ENCODE peak calls at places on chromosomes 16 and 17, in eight cellular contexts. Y is iPS DF 6.9, S is fibroblast of lung, X is mesenchymal stem cell, U is ascending aorta, N is suprapubic skin, V is psoas muscle, F is IMR-90. A is an unnamed sample. For H3K4me1, the result is how much of the 10 kb centered on the place peaks cover.

GRCh38 chr17:12773153-12773552 is 16.1 kb upstream of the ARHGAP44 start:
- DNase-seq in N (no peak), X (no peak), S (no peak), Y (no peak), V (no peak), U (no peak), F (no peak), A (no peak)

GRCh38 chr16:15599303-15600070 is 43.5 kb downstream of the MARF1 start:
- DNase-seq in Y (no peak), X (no peak), S (no peak), U (no peak), F (no peak), V (no peak), N (no peak), A (no peak)

GRCh38 chr17:52383493-52384100 is 225.1 kb upstream of the CA10 start:
- DNase-seq in U (no peak), Y (peak), N (no peak), S (peak), F (peak), X (peak), V (no peak), A (peak)

GRCh38 chr16:11059588-11059987 is 115.2 kb downstream of the CLEC16A start:
- DNase-seq in X (no peak), S (no peak), U (no peak), Y (no peak), V (no peak), F (no peak), N (no peak), A (no peak)

GRCh38 chr16:79422061-79422460 is 178.5 kb downstream of the MAF start:
- DNase-seq in S (no peak), U (no peak), Y (no peak), N (no peak), X (no peak), F (no peak), V (no peak), A (no peak)

GRCh38 chr16:81693047-81693446 is 86.0 kb upstream of the PLCG2 start:
- DNase-seq in N (no peak), S (peak), U (no peak), Y (no peak), V (no peak), X (no peak), F (peak), A (no peak)

GRCh38 chr17:35341465-35341992 is 31.9 kb downstream of the SLFN11 start:
- DNase-seq in S (no peak), F (no peak), N (no peak), U (no peak), Y (no peak), V (no peak), X (no peak), A (peak)

GRCh38 chr17:68884888-68885287 is 70.3 kb downstream of the ABCA8 start:
- DNase-seq in F (no peak), X (no peak), U (no peak), S (no peak), N (no peak), V (no peak), Y (no peak), A (no peak)

GRCh38 chr16:2151188-2152091 is 3.0 kb downstream of the RAB26 start:
- DNase-seq in S (no peak), Y (no peak), U (no peak), X (no peak), F (no peak), V (no peak), N (no peak), A (no peak)

GRCh38 chr16:64872101-64872500 is 249.8 kb downstream of the CDH11 start:
- DNase-seq in Y (no peak), X (no peak), F (peak), S (no peak), U (no peak), N (no peak), V (no peak), A (no peak)

GRCh38 chr17:60165976-60166375 is 16.2 kb downstream of the CA4 start:
- DNase-seq in F (no peak), S (no peak), N (no peak), X (no peak), Y (no peak), U (no peak), V (no peak), A (no peak)

GRCh38 chr17:50443492-50444051 is 17.6 kb downstream of the ACSF2 start:
- DNase-seq in U (no peak), Y (no peak), X (no peak), S (no peak), F (peak), V (no peak), N (no peak), A (no peak)

GRCh38 chr16:4152267-4152666 is 36.0 kb upstream of the ADCY9 start:
- DNase-seq in V (no peak), X (no peak), U (no peak), N (no peak), S (no peak), F (no peak), Y (no peak), A (no peak)

GRCh38 chr16:84541999-84542876 is 37.8 kb upstream of the MEAK7 start:
- DNase-seq in U (no peak), N (no peak), S (peak), X (no peak), V (no peak), F (peak), Y (no peak), A (no peak)

GRCh38 chr17:76727745-76728456 is 1.3 kb downstream of the METTL23 start:
- DNase-seq in X (peak), F (no peak), N (no peak), S (no peak), U (no peak), V (no peak), Y (no peak), A (no peak)
- H3K4me3 ChIP-seq in X (peak), F (peak), N (peak), S (peak), U (peak), V (peak), Y (no peak), A (peak)

GRCh38 chr17:45302649-45303173 is 14.1 kb downstream of the MAP3K14 start:
- DNase-seq in F (peak), X (peak), U (no peak), V (no peak), Y (no peak), N (no peak), S (peak), A (no peak)

GRCh38 chr17:45298546-45299285 is 18.1 kb downstream of the MAP3K14 start:
- DNase-seq in V (no peak), X (no peak), Y (no peak), U (no peak), S (no peak), N (no peak), F (no peak), A (no peak)

GRCh38 chr17:45299311-45299710 is 17.5 kb downstream of the MAP3K14 start:
- DNase-seq in N (no peak), X (peak), V (no peak), Y (no peak), S (no peak), F (no peak), U (no peak), A (no peak)

GRCh38 chr17:45301674-45302073 is 15.1 kb downstream of the MAP3K14 start:
- DNase-seq in V (no peak), S (no peak), Y (no peak), N (no peak), X (no peak), U (no peak), F (no peak), A (no peak)

DNA sequence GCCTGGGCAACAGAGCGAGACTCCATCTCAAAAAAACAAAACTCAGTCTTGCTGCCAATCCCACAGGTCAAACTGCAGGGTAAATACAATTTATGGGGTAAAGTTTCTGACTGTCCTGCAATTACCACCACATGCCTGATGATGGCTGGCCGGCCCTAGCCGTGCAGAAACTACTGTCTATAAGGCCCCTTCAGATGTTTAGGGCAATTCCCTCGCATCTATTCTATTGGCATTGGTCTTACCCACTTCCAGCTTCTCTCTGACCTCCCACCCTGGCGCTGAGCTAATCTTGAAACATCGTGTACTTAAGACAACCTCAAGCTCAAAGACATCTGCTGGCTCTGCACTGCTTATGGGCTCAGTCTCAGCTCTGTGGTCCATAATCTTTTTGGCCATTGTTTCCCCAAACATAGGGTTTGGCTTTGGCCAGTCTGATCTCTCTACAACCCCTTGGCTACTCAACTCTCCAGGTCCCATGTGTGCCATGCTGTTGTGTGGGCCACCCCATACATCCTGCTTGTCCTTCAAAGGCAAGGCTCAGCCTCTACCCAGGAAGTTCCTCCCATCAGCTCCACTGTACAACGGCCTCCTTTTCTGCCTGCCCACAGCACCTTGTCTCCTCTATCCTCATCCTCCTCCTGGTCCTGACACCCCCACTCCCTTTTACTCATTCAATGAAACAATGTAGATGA is 16.6 kb downstream of the MAP3K14 start:
- DNase-seq in X (no peak), S (no peak), N (no peak), F (no peak), U (no peak), V (no peak), Y (no peak), A (no peak)
- H3K4me1 ChIP-seq in X (under half), S (under half), N (half or more), F (under half), U (under half), V (half or more), Y (under half), A (half or more)

DNA sequence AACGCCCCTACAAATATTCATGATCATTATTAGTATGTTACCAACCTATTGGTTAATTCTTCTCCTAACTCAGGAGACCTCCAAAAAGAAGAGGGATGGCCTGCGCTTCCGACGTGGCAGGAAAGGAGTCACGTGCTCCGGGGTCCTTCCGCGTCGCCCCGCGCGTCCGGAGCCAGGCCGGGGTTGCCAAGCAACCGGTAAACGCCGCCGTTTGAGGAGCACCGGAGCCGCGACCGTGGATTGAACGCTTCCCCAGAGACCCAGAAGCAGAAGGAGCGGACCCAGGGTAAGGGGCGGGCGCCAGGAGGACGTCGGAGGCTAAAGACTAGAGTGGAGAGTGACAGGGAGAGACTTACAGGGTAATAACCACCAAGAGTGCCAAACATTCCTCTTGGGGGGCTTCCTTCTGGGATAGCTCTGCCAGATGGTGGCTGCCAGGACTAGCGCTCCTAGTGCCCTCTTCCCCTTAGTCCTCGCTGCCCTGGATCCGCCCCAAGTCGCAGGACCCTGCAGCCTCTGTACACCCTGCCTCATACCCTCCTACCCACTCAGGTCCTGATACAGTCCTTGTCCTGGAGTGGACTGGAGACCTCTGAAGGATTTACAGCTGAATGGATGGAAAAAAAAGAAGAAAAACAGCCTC is at the start of gene DNAI2:
- DNase-seq in F (no peak), Y (no peak), V (peak), S (no peak), U (no peak), N (no peak), X (no peak), A (no peak)
- H3K4me3 ChIP-seq in F (no peak), Y (peak), V (no peak), S (no peak), U (no peak), N (no peak), X (no peak), A (peak)

DNA sequence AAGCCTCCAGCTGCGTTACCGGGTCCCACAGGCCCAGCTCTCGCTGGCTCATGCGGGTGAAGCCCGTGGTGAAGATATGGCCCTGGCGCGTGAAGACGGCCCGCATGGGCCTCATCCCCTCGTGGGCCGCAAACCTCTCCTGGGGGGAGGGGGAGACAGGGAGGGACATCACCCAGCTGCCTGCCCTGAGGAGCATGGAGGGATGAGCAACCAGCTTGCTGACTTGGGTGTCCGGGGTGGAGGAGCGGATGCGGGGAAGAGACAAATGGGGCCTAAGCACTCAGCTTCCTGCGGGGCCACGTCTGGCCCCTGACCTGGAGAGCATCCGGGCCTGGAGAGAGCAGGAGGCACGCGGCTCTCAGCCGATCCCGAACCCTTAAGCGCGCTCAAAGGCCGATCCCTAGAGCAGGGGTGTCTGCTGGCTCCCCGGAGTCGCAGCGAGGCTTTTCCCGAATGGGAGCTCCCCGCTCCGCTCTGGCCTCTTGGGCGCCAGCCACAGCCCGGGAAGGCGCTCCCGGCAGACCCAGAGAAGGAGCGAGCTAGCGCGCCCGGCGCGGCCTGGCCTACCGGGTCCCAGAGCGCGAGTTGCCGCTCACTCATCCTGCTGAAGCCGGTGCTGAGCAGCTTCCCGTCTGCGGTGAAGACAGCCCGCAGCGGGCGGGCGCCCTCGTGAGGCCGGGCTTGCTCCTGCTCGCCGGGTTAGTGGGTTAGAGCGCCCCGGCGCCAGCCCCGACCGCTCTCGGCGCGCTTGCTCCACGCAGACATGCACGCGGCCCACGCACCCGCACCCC is 5.0 kb downstream of the CORO6 start:
- DNase-seq in S (peak), U (peak), F (peak), Y (no peak), N (no peak), V (peak), X (peak), A (peak)
- H3K4me1 ChIP-seq in S (under half), U (under half), F (under half), Y (under half), N (half or more), V (half or more), X (half or more), A (half or more)

DNA sequence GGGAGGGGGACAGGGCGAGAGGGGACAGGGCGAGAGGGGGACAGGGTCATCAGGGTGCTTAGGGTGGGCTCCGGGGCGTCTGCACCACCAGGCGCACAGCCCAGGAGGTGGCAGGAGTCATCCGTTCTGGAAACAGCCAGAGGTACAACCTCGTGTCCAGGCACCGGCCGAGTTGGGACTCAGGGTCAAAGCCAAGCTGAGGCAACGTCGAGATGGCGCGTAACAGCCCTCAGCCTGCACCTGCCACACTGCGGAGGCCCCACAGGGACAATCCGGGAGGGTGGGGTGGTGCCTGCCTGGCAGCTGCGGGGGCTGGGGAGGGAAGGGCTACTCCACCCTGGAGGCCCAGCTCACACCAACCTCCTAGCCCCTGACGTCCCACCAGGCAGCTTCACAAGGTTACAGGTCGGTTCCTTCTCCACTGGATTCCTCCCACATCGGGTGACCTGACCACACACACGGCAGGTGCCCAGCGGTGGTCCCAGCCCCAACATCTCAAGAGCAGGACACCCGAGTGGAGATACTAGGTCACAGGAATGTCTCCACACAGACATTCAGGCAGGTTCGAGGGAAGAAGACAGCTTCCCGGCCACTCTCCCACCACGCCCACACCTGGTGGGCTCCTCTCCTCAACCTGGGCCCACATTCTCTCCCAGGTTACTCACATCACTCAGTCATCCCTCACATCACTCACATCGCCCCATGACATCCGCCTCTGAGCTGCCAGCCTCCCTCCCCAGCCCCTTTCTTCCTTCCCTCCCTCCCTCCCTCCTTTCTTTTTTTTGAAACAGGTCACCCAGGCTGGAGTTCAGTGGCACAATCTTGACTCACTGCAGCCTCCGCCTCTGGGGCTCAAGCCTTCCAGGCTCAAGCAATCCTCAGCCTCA is 47.3 kb downstream of the RPH3AL start:
- DNase-seq in F (no peak), U (no peak), S (no peak), N (no peak), X (no peak), Y (no peak), V (peak), A (no peak)
- H3K4me3 ChIP-seq in F (no peak), U (no peak), S (no peak), N (no peak), X (no peak), Y (peak), V (no peak), A (no peak)

DNA sequence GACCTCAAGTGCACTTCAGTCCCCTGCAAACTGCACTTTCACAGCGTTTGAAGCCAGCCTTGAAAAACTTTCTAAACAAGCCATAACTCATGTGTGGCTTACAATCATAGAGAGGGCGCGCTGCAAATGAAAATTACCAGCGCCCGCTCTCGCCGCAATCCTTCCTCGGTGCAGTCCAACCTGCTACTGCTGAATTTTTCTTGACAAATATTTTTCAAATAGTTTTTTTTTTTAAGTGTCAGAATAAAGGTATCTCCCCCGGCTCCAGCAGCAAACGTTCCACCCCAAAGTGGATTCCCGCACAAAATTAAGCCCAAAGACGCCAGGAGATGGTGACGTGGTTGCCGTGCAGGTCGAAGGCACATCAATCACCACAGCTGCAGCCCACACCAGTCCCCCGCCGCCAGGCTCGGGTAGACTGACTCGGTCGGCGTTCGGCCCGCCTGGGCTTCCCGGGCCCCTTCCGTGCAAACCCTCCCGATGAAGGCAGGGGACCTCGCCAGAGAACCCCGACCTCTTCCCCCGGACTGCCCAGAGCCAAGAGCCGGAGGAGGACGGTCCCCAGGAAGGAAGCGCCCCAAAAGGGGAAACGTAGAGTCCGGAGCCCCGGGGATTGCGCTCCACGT is 626 bp downstream of the GRB2 start:
- DNase-seq in S (peak), Y (no peak), F (peak), N (peak), X (peak), U (no peak), V (peak), A (peak)
- H3K4me1 ChIP-seq in S (under half), Y (under half), F (under half), N (under half), X (under half), U (under half), V (under half), A (under half)

DNA sequence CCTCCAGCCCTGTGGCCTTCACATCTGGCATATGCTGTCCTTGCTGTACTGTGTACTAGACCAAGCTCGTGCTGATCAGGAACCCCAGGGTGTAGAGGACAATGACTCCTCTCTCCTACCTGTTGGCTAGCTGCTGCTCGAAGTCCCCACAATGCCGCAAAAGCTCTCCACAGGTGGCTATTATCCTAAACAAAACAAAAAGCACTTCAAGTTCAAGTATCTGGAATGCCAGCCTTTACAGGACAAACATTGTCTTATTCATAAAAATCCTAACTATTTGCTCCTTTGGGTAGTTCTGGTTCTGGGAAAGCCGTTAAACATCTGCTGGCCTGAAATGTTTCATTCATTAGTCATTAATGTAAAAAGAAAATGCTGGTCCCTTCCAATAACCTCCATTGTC is 42.8 kb downstream of the COG7 start:
- DNase-seq in S (peak), Y (no peak), V (no peak), X (no peak), U (no peak), F (peak), N (no peak), A (no peak)
- H3K4me3 ChIP-seq in S (no peak), Y (no peak), V (no peak), X (no peak), U (no peak), F (no peak), N (no peak), A (no peak)

DNA sequence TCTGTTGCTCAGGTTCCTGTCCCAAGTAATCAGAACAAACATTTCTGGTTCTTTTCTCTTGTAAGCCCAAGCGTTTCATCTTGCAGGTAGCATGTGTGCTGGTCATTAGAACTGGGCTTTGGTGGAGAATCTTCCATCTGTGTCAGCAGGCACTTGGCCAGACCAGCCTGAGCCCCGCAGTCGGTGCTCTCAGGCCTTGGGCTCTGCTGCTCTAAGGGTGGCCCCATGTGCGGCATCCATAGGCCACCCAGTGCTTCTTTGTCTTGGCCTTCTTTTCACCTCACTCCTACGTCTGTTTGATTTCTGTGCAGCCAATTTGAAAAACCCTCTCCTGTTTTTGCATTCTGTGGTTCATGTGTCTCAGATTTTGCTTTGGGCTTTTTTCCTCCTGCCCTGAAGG is 51.6 kb downstream of the PLD6 start:
- DNase-seq in Y (no peak), X (no peak), S (no peak), U (no peak), V (no peak), N (no peak), F (no peak), A (no peak)
- H3K4me1 ChIP-seq in Y (under half), X (under half), S (under half), U (under half), V (under half), N (under half), F (under half), A (under half)